ENCODE peak calls at places on chromosomes 16 and 17, in five cellular contexts. P is colonic mucosa, O is MCF 10A, V is PC-3, E is body of pancreas. R is an unnamed sample.

GRCh38 chr16:75065808-75066149 is 50.8 kb downstream of the LDHD start:
- DNase-seq in O (no peak), P (peak; percentile 60), V (peak; percentile 13), E (no peak), R (no peak)

GRCh38 chr17:80482555-80483308 is 6.3 kb upstream of the NPTX1 start:
- DNase-seq in P (no peak), O (no peak), E (no peak), V (no peak), R (no peak)

GRCh38 chr16:2710021-2710710 is 9.9 kb downstream of the PRSS27 start:
- DNase-seq in E (no peak), O (no peak), P (no peak), V (no peak), R (no peak)

GRCh38 chr17:47267354-47267828 is 13.8 kb downstream of the ITGB3 start:
- DNase-seq in E (no peak), P (no peak), V (peak; percentile 95), O (peak; percentile 41), R (no peak)

GRCh38 chr16:56999409-57000270 is 10.3 kb downstream of the NLRC5 start:
- DNase-seq in P (no peak), E (no peak), O (no peak), V (no peak), R (no peak)

GRCh38 chr17:10624966-10625365 is 32.1 kb downstream of the MYH3 start:
- DNase-seq in O (no peak), V (no peak), E (no peak), P (no peak), R (no peak)

GRCh38 chr17:61986898-61987297 is 59.1 kb upstream of the INTS2 start:
- DNase-seq in P (no peak), O (peak; percentile 2), V (peak; percentile 42), E (no peak), R (no peak)

GRCh38 chr17:17752822-17753448 is 71.7 kb downstream of the RAI1 start:
- DNase-seq in O (no peak), P (no peak), V (no peak), E (no peak), R (no peak)

GRCh38 chr17:76714822-76715461 is 4.2 kb upstream of the MXRA7 start:
- DNase-seq in V (peak; percentile 87), E (peak; percentile 59), O (peak; percentile 67), P (peak; percentile 83), R (no peak)

GRCh38 chr17:17819561-17819995 is 17.2 kb downstream of the SREBF1 start:
- DNase-seq in P (peak; percentile 78), E (peak; percentile 89), O (peak; percentile 95), V (peak; percentile 97), R (no peak)

GRCh38 chr17:2050246-2050866 is 4.5 kb upstream of the HIC1 start:
- DNase-seq in P (peak; percentile 66), E (peak; percentile 69), O (peak; percentile 60), V (peak; percentile 45), R (peak; percentile 75)

GRCh38 chr17:45052052-45052772 is 780 bp upstream of the DCAKD start:
- DNase-seq in P (peak; percentile 55), V (peak; percentile 27), E (peak; percentile 63), O (peak; percentile 23), R (no peak)

GRCh38 chr17:79023886-79024771 is at the start of gene C1QTNF1:
- DNase-seq in O (no peak), V (peak; percentile 75), E (peak; percentile 48), P (peak; percentile 73), R (no peak)

GRCh38 chr17:72079700-72080099 is 41.1 kb upstream of the SOX9 start:
- DNase-seq in V (peak; percentile 80), P (no peak), E (peak; percentile 24), O (peak; percentile 86), R (no peak)

GRCh38 chr17:78398390-78398789 is 19.9 kb downstream of the PGS1 start:
- DNase-seq in O (no peak), E (no peak), V (no peak), P (no peak), R (no peak)

GRCh38 chr16:10441726-10442125 is 55.9 kb downstream of the ATF7IP2 start:
- DNase-seq in O (no peak), P (no peak), V (no peak), E (no peak), R (no peak)

GRCh38 chr17:50052822-50053653 is 2.9 kb upstream of the ITGA3 start:
- DNase-seq in O (no peak), E (peak; percentile 62), V (peak; percentile 51), P (peak; percentile 46), R (no peak)

GRCh38 chr17:151886-152859 is 14.8 kb downstream of the SCGB1C2 start:
- DNase-seq in V (peak; percentile 41), P (no peak), E (no peak), O (no peak), R (no peak)

DNA sequence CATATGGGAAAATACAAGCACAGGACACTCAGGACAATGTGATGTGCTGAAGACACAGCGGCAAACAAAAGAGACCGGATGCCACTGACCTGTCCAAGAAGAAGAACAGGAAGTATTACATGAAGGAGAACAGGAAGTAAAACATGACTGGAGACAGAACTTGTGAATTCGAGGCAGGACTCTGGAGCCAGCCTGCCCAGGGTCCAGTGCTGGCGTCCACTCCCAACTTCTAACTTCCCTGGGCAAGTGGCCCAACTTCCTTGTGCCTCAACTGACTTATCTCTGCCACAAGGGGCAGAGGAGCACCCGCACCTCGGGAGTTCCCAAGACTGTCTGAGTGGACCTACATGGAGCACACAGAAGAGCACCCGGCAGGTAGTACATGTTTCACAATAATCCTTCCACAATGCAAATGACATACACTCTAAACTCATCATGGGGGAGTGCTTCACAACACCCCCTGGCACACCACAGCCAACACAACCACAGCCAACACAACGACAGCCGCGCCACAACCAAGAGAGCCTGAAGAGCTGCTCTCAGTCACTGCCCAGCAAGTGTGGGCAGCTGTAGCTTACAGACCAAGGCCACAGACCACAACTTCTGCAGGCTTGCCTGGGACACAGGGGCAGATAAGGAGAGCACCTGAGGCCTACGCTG is 36.6 kb downstream of the ANKRD11 start:
- DNase-seq in O (peak; percentile 63), V (peak; percentile 7), P (no peak), E (peak; percentile 58), R (no peak)
- TF ChIP-seq CTCF in O (peak; percentile 5), V (peak; percentile 37), P (peak; percentile 15), E (peak; percentile 12), R (no peak)

GRCh38 chr16:66758086-66758485 is 6.7 kb upstream of the DYNC1LI2 start:
- DNase-seq in O (no peak), V (no peak), P (no peak), E (no peak), R (no peak)
- TF ChIP-seq CTCF in O (no peak), V (no peak), P (no peak), E (no peak), R (no peak)

GRCh38 chr16:410516-411178 is 9.0 kb downstream of the DECR2 start:
- DNase-seq in P (no peak), V (no peak), O (no peak), E (peak; percentile 83), R (no peak)
- TF ChIP-seq CTCF in P (no peak), V (no peak), O (no peak), E (no peak), R (no peak)

DNA sequence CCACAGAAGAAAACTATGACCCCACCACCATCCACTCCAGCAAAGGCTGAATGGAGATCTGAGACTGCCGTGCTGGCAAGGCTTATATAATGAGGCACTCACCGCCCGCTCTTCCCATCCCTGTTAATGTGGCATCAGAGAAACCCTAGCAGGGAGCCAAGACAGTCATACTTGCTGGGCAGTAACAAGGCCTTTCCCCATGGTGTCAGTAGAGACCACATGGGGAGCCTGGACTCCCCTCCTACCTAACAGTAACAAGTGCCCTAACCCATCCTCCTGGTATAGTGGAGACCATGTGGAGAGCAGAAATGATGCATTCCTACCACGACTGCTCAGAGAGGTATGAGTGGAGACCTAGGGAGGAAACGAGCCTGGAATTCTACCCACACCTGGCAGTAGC is 235.2 kb downstream of the C16orf78 start:
- DNase-seq in P (no peak), E (no peak), O (no peak), V (no peak), R (no peak)
- TF ChIP-seq CTCF in P (no peak), E (no peak), O (peak; percentile 15), V (no peak), R (peak; percentile 58)

DNA sequence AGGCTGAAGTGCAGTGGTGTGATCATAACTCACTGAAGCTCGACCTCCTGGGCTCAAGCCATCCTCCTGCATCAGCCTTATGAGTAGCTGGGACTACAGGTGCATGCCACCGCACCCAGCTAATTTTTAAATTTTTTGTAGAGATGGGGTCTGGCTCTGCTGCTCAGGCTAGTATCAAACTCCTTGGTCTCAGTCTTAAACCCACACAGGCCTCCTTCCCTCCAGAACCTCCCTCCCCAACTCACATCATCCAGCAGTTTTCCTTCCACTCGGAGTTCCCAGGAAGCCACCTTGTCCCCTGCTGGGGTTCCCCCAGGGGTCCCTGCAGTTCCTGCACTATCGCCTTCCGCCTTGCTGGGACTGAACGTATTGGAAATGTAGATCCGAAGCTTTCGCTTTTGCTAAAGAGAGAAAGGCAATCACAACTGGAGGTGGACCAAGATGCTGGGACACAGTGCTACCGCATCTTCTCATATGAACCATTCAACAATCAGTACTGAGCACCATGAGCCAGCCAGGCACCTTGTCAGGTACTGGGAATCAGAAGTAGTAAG is 7.2 kb downstream of the SMARCD2 start:
- DNase-seq in P (no peak), E (no peak), V (no peak), O (no peak), R (no peak)
- TF ChIP-seq CTCF in P (no peak), E (no peak), V (no peak), O (no peak), R (no peak)

DNA sequence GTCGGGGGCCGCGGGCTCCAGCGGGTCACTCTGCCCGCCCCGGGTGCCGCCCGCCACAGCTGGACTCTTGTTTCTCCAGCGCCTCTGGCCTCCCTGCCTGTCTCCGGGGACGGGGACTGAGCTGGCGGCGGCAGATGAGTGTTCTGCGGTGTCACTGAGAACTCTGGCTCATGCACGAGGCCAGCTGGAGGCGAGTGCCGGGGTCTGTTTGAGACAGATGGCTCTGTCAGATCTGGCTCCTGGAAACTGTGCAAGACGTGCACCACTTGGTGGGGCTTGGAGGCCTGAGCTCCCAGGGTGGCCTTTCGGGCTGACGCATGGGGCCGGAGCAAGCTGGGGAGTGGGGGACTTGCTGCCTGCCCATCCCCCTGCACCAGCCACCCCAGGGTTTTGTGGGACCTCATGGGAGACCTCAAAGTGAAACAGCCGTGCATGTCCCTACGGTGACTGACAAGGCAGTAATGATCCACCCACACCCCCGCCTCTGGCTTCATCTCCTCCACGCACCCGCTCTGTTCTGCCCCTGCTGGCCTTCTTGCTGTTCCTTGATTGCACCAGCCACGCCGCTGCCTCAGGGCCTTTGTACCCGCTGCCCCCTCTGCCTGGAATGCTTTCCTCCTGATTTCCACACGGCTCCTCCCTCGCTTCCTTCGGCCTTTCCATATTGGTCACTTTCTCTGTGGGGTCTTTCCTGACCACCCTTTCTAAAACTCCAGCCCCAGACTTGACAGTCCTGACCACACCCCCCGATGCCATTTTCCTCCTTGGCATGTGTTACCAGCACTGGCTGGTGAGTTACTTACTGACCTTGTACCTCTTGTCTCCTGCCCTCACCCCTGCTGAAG is 174.9 kb upstream of the CIBAR2 start:
- DNase-seq in V (no peak), P (no peak), E (no peak), O (peak; percentile 23), R (peak; percentile 50)
- TF ChIP-seq CTCF in V (no peak), P (no peak), E (no peak), O (no peak), R (no peak)

GRCh38 chr17:64148699-64149098 is 18.8 kb upstream of the ERN1 start:
- DNase-seq in P (no peak), V (peak; percentile 41), O (peak; percentile 60), E (peak; percentile 42), R (no peak)
- TF ChIP-seq CTCF in P (no peak), V (peak; percentile 52), O (no peak), E (no peak), R (peak; percentile 39)

R was measured in D721Med.